ENCODE peak calls at places on chromosomes 11 and 22, in six cellular contexts. W, N, J, X, F and O are unnamed samples.

GRCh38 chr22:32723632-32724031 is 77.9 kb upstream of the TIMP3 start:
- DNase-seq in W (peak), N (no peak), J (peak), X (no peak), F (no peak), O (no peak)

GRCh38 chr11:106152824-106153223 is 75.4 kb downstream of the AASDHPPT start:
- DNase-seq in W (peak), N (no peak), J (peak), X (no peak), F (no peak), O (no peak)

GRCh38 chr11:65555693-65556231 is 2.4 kb downstream of the LTBP3 start:
- DNase-seq in W (peak), N (no peak), J (peak), X (no peak), F (no peak), O (no peak)

GRCh38 chr11:79237676-79238075 is 203.2 kb downstream of the TENM4 start:
- DNase-seq in W (peak), N (no peak), J (peak), X (no peak), F (no peak), O (no peak)

GRCh38 chr11:84480151-84480550 is 1147.0 kb downstream of the DLG2 start:
- DNase-seq in W (no peak), N (no peak), J (no peak), X (no peak), F (no peak), O (no peak)

GRCh38 chr11:1936781-1937615 is 10.1 kb upstream of the MRPL23 start:
- DNase-seq in W (no peak), N (peak), J (no peak), X (peak), F (no peak), O (no peak)

GRCh38 chr22:50302564-50302963 is 4.9 kb downstream of the PLXNB2 start:
- DNase-seq in W (no peak), N (no peak), J (peak), X (no peak), F (no peak), O (peak)

GRCh38 chr22:26431151-26431995 is 2.3 kb downstream of the ASPHD2 start:
- DNase-seq in W (no peak), N (no peak), J (no peak), X (no peak), F (no peak), O (no peak)

GRCh38 chr22:48146426-48146825 is 1384.0 kb downstream of the TBC1D22A start:
- DNase-seq in W (no peak), N (no peak), J (no peak), X (no peak), F (no peak), O (peak)